ENCODE peak calls at places on chromosomes 2 and 18, in ten cellular contexts. K is NCI-H345; Z is right cardiac atrium; U is NCI-H774; C is mucosa of gallbladder; V is occipital lobe; W is activated naive CD4-positive, alpha-beta T cell treated with anti-CD3 and anti-CD28 coated beads, Interleukin-2, amount 50 U/mL, for 16 hours; Y is pancreas; D is naive B cell; L is heart left ventricle. G is an unnamed sample.

GRCh38 chr2:235678712-235679111 is 184.9 kb downstream of the AGAP1 start:
- DNase-seq in V (no peak), U (no peak), Y (no peak), C (no peak), Z (no peak), K (no peak), L (no peak), D (no peak), W (no peak), G (no peak)

GRCh38 chr2:105545731-105546622 is 147.1 kb upstream of the FHL2 start:
- DNase-seq in C (peak), K (peak), D (peak), L (peak), Y (peak), W (peak), V (peak), Z (peak), U (peak), G (peak)

GRCh38 chr2:105782646-105783045 is 37.9 kb downstream of the NCK2 start:
- DNase-seq in V (no peak), K (peak), Y (no peak), Z (no peak), W (no peak), U (no peak), C (no peak), L (no peak), D (no peak), G (no peak)

GRCh38 chr2:231909631-231910030 is 16.6 kb downstream of the NPPC start:
- DNase-seq in D (no peak), Y (no peak), C (no peak), U (no peak), Z (no peak), V (no peak), K (no peak), L (no peak), W (no peak), G (no peak)

GRCh38 chr2:17311771-17312511 is 206.3 kb downstream of the RAD51AP2 start:
- DNase-seq in K (no peak), W (no peak), Y (no peak), D (no peak), V (no peak), Z (no peak), C (no peak), L (no peak), U (no peak), G (no peak)

GRCh38 chr2:26429779-26430654 is 28.3 kb downstream of the DRC1 start:
- DNase-seq in Y (no peak), W (no peak), L (peak), D (no peak), V (no peak), Z (no peak), C (no peak), U (peak), K (peak), G (no peak)

GRCh38 chr18:69617888-69618287 is 217.2 kb downstream of the DOK6 start:
- DNase-seq in W (no peak), K (no peak), U (no peak), V (no peak), Z (no peak), D (no peak), C (no peak), L (no peak), Y (no peak), G (no peak)

GRCh38 chr2:127632592-127633489 is 13.1 kb upstream of the GPR17 start:
- DNase-seq in D (peak), V (no peak), Y (no peak), W (peak), L (peak), K (no peak), Z (peak), C (no peak), U (no peak), G (no peak)

GRCh38 chr18:50268022-50268747 is 1.9 kb upstream of the CFAP53 start:
- DNase-seq in L (peak), Y (peak), W (peak), C (peak), Z (peak), K (no peak), V (no peak), D (peak), U (no peak), G (no peak)

GRCh38 chr2:86239326-86239725 is 40.1 kb downstream of the MRPL35 start:
- DNase-seq in Z (no peak), Y (no peak), U (no peak), K (no peak), L (no peak), W (no peak), C (no peak), V (no peak), D (no peak), G (no peak)

GRCh38 chr2:34252111-34252510 is 653.0 kb upstream of the FAM98A start:
- DNase-seq in C (no peak), D (no peak), U (no peak), W (no peak), Y (no peak), L (no peak), K (no peak), V (no peak), Z (no peak), G (no peak)

GRCh38 chr2:85611217-85611704 is 605 bp downstream of the C2orf68 start:
- DNase-seq in K (no peak), L (peak), C (no peak), V (no peak), W (no peak), D (no peak), U (no peak), Y (no peak), Z (no peak), G (no peak)

GRCh38 chr2:102520009-102520408 is 47.0 kb downstream of the SLC9A4 start:
- DNase-seq in D (no peak), W (no peak), K (no peak), U (peak), C (peak), V (no peak), Y (no peak), L (no peak), Z (no peak), G (no peak)

GRCh38 chr18:69399253-69399652 is 1.4 kb upstream of the DOK6 start:
- DNase-seq in C (no peak), Z (no peak), U (no peak), D (no peak), Y (no peak), V (no peak), W (no peak), L (no peak), K (no peak), G (no peak)

GRCh38 chr2:120400546-120400945 is 54.6 kb downstream of the INHBB start:
- DNase-seq in W (no peak), C (no peak), U (no peak), K (no peak), D (no peak), Y (no peak), V (no peak), Z (no peak), L (no peak), G (no peak)

GRCh38 chr2:169094676-169095075 is 25.3 kb downstream of the DHRS9 start:
- DNase-seq in U (no peak), W (no peak), Y (no peak), D (no peak), V (no peak), C (no peak), Z (no peak), L (no peak), K (no peak), G (no peak)

GRCh38 chr2:43634604-43635306 is 2.3 kb upstream of the PLEKHH2 start:
- DNase-seq in C (no peak), Y (no peak), V (no peak), L (no peak), Z (no peak), K (peak), W (no peak), U (peak), D (no peak), G (no peak)

GRCh38 chr18:58661423-58661822 is 9.8 kb upstream of the MALT1 start:
- DNase-seq in V (no peak), K (no peak), L (no peak), C (no peak), Y (no peak), U (no peak), W (no peak), D (no peak), Z (no peak), G (no peak)

GRCh38 chr2:233700028-233700635 is 7.4 kb downstream of the UGT1A6 start:
- DNase-seq in C (peak), W (no peak), L (no peak), K (no peak), U (no peak), D (no peak), V (no peak), Z (no peak), Y (peak), G (no peak)

GRCh38 chr2:75560022-75560767 is 544 bp downstream of the EVA1A start:
- DNase-seq in K (no peak), Z (no peak), D (no peak), Y (peak), V (no peak), C (peak), W (no peak), U (peak), L (no peak), G (no peak)

GRCh38 chr2:218860950-218861381 is 1.4 kb downstream of the WNT6 start:
- DNase-seq in U (peak), L (peak), V (no peak), K (no peak), C (no peak), Y (no peak), W (no peak), D (no peak), Z (peak), G (no peak)

GRCh38 chr2:101418704-101419663 is 31.7 kb upstream of the CREG2 start:
- DNase-seq in L (peak), C (peak), K (peak), U (no peak), Z (peak), W (peak), D (peak), V (no peak), Y (peak), G (no peak)

GRCh38 chr2:28557389-28558119 is 61.7 kb downstream of the PLB1 start:
- DNase-seq in V (no peak), C (no peak), L (no peak), W (no peak), U (no peak), Y (no peak), K (no peak), Z (no peak), D (no peak), G (no peak)

GRCh38 chr2:168729455-168729854 is 73.0 kb upstream of the NOSTRIN start:
- DNase-seq in K (no peak), Y (no peak), L (no peak), W (no peak), D (no peak), C (no peak), U (no peak), Z (no peak), V (no peak), G (no peak)

GRCh38 chr2:79511320-79511951 is 1.4 kb upstream of the CTNNA2 start:
- DNase-seq in K (no peak), U (no peak), Z (peak), V (no peak), C (peak), L (no peak), Y (peak), W (no peak), D (no peak), G (peak)

GRCh38 chr18:56009451-56009850 is 421.5 kb upstream of the TCF4 start:
- DNase-seq in U (no peak), K (no peak), Y (no peak), W (no peak), D (no peak), V (no peak), L (no peak), Z (no peak), C (no peak), G (no peak)

GRCh38 chr2:195532255-195532627 is 124.8 kb upstream of the SLC39A10 start:
- DNase-seq in Z (no peak), Y (no peak), V (no peak), U (no peak), K (no peak), C (no peak), L (no peak), W (no peak), D (no peak), G (no peak)

GRCh38 chr2:69465513-69466456 is 28.6 kb upstream of the NFU1 start:
- DNase-seq in Y (peak), L (peak), U (no peak), K (no peak), W (no peak), D (no peak), C (peak), Z (peak), V (no peak), G (no peak)

GRCh38 chr2:70767094-70767698 is 804 bp downstream of the ADD2 start:
- DNase-seq in D (peak), U (peak), K (peak), W (peak), Y (no peak), V (no peak), L (no peak), Z (no peak), C (no peak), G (no peak)

GRCh38 chr2:18067980-18068379 is 189.5 kb downstream of the KCNS3 start:
- DNase-seq in L (no peak), V (no peak), U (no peak), C (no peak), Z (peak), D (no peak), K (no peak), Y (no peak), W (no peak), G (no peak)

GRCh38 chr2:201219328-201220096 is 36.6 kb downstream of the CASP10 start:
- DNase-seq in L (no peak), D (no peak), W (no peak), Y (no peak), V (no peak), U (no peak), Z (no peak), C (no peak), K (no peak), G (no peak)

GRCh38 chr18:75161629-75162028 is 47.3 kb downstream of the PTGR3 start:
- DNase-seq in W (no peak), K (peak), U (peak), Z (no peak), V (peak), D (peak), C (no peak), L (peak), Y (no peak), G (peak)

GRCh38 chr18:79936641-79937040 is 14.8 kb downstream of the SLC66A2 start:
- DNase-seq in W (no peak), Y (no peak), K (no peak), V (no peak), C (no peak), L (no peak), D (no peak), U (no peak), Z (peak), G (no peak)

G was measured in KG1.